ENCODE peak calls at places on chromosomes 11 and 22, in four cellular contexts. S is A549, Q is IMR-90, A is K562. I is an unnamed sample.

GRCh38 chr22:22374579-22374978 is 130.0 kb downstream of the VPREB1 start:
- DNase-seq in S (no peak), Q (no peak), A (no peak), I (no peak)

GRCh38 chr11:93662177-93662575 is 694 bp downstream of the CEP295 start:
- DNase-seq in S (no peak), Q (no peak), A (no peak), I (no peak)

GRCh38 chr22:46929046-46929688 is 166.7 kb downstream of the TBC1D22A start:
- DNase-seq in S (no peak), Q (peak), A (no peak), I (no peak)

GRCh38 chr11:85918910-85919794 is 64.0 kb downstream of the CCDC83 start:
- DNase-seq in S (no peak), Q (no peak), A (no peak), I (no peak)

GRCh38 chr22:28600546-28601143 is 79.0 kb downstream of the TTC28 start:
- DNase-seq in S (peak), Q (peak), A (peak), I (no peak)

GRCh38 chr22:46069518-46070214 is 80.7 kb upstream of the PPARA start:
- DNase-seq in S (no peak), Q (peak), A (no peak), I (no peak)

GRCh38 chr22:19565921-19566598 is 41.9 kb upstream of the CLDN5 start:
- DNase-seq in S (no peak), Q (no peak), A (no peak), I (no peak)

GRCh38 chr11:65806972-65807371 is 20.1 kb downstream of the OVOL1 start:
- DNase-seq in S (no peak), Q (no peak), A (no peak), I (no peak)

GRCh38 chr11:120037111-120037510 is 100.8 kb downstream of the TRIM29 start:
- DNase-seq in S (no peak), Q (no peak), A (no peak), I (no peak)

GRCh38 chr11:17798716-17799115 is 64.1 kb downstream of the KCNC1 start:
- DNase-seq in S (no peak), Q (no peak), A (no peak), I (no peak)

GRCh38 chr11:90187839-90188238 is 35.0 kb downstream of the CHORDC1 start:
- DNase-seq in S (no peak), Q (no peak), A (no peak), I (no peak)

GRCh38 chr22:48631288-48631687 is 1196.4 kb downstream of the BRD1 start:
- DNase-seq in S (no peak), Q (no peak), A (no peak), I (no peak)

GRCh38 chr11:130631119-130631518 is 182.7 kb downstream of the ADAMTS15 start:
- DNase-seq in S (peak), Q (peak), A (no peak), I (no peak)

GRCh38 chr22:49297871-49298721 is 529.6 kb downstream of the BRD1 start:
- DNase-seq in S (no peak), Q (no peak), A (no peak), I (no peak)

GRCh38 chr22:20211997-20212753 is 55.9 kb downstream of the RTN4R start:
- DNase-seq in S (no peak), Q (peak), A (peak), I (no peak)

GRCh38 chr11:88414385-88414861 is 76.9 kb upstream of the CTSC start:
- DNase-seq in S (no peak), Q (peak), A (no peak), I (no peak)

GRCh38 chr22:29302681-29303465 is 3.6 kb upstream of the GAS2L1 start:
- DNase-seq in S (no peak), Q (no peak), A (no peak), I (no peak)

GRCh38 chr11:90256404-90257157 is 33.7 kb upstream of the CHORDC1 start:
- DNase-seq in S (no peak), Q (no peak), A (no peak), I (no peak)

GRCh38 chr22:17732251-17732854 is 41.9 kb downstream of the BID start:
- DNase-seq in S (no peak), Q (no peak), A (no peak), I (no peak)

GRCh38 chr11:103035656-103036434 is 56.1 kb downstream of the DCUN1D5 start:
- DNase-seq in S (peak), Q (peak), A (peak), I (peak)

GRCh38 chr11:36132940-36133339 is 156.3 kb downstream of the COMMD9 start:
- DNase-seq in S (no peak), Q (peak), A (no peak), I (no peak)

GRCh38 chr11:36130401-36130800 is 158.8 kb downstream of the COMMD9 start:
- DNase-seq in S (no peak), Q (peak), A (no peak), I (no peak)

GRCh38 chr11:36135062-36135461 is 154.2 kb downstream of the COMMD9 start:
- DNase-seq in S (no peak), Q (no peak), A (no peak), I (no peak)

GRCh38 chr11:36129955-36130354 is 159.3 kb downstream of the COMMD9 start:
- DNase-seq in S (no peak), Q (no peak), A (no peak), I (no peak)

DNA sequence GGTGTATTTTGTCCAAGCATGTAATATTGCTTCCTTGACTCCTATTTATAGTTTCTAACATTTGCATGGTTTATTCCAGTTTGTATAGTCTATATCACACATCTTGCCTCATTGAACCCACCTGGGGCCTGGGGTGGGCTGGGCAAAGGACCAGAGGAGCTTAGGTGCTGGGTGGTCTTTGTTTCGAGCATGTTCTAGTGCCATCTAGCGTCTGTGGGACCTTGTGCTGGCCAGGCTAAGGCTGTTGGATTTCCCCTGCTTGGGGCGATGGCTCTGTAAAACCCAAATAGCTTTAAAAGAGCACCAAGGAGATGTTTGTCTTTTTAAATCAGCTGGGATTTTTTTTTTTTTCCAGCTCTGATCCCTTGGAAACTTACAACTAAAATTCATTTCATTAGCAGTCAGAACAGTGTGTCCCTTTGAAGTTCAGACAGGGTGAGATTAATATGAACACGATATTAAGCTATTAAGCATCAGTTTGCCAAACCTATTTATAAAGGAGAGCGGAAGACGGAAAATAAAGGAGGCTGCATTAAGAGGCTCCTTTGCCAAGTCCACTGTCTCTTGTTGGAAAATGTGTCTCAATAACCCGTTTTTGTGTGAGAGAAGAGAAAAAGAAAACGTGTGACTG is 157.4 kb downstream of the COMMD9 start:
- DNase-seq in S (no peak), Q (peak), A (peak), I (no peak)
- TF ChIP-seq ELK1 in S (no peak), Q (no peak), A (no peak), I (no peak)

DNA sequence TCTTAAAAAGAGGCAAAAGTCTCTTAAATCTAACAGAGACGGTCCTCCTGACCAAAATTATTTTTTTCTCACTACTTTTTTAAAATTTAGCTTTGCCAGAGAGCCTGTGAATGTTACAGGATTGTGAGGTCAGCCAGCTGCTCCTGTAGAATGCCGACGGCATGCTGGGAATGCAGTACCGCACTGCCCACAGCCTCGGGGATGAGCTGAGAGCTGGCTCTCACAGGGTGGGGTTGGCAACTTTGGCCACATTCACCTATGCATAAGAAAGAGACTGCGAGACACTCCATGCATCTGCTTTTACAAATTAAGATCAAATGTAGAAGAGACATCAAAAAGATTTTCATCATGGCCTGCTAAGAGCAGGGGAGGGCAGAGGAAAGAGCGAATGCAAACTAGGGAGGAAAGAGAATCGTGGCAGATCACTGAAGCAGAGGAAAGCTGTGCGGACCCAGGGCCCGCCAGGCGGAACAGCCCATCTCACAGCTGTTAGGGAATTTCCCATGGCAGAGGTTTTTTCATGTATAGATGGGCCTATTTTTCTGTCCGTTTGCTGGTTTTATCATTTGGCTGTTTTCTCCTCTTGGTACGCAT is 49.7 kb upstream of the SPATA19 start:
- DNase-seq in S (no peak), Q (no peak), A (no peak), I (peak)
- TF ChIP-seq ELK1 in S (no peak), Q (no peak), A (no peak), I (no peak)

GRCh38 chr11:58567889-58568512 is 7.7 kb downstream of the LPXN start:
- DNase-seq in S (peak), Q (peak), A (peak), I (no peak)
- TF ChIP-seq ELK1 in S (no peak), Q (no peak), A (no peak), I (no peak)

GRCh38 chr11:74683279-74683871 is 47.9 kb downstream of the CHRDL2 start:
- DNase-seq in S (no peak), Q (no peak), A (no peak), I (no peak)
- TF ChIP-seq ELK1 in S (no peak), Q (no peak), A (no peak), I (no peak)

GRCh38 chr11:69244286-69244685 is 49.7 kb upstream of the MYEOV start:
- DNase-seq in S (no peak), Q (no peak), A (no peak), I (no peak)
- TF ChIP-seq ELK1 in S (no peak), Q (no peak), A (no peak), I (no peak)

DNA sequence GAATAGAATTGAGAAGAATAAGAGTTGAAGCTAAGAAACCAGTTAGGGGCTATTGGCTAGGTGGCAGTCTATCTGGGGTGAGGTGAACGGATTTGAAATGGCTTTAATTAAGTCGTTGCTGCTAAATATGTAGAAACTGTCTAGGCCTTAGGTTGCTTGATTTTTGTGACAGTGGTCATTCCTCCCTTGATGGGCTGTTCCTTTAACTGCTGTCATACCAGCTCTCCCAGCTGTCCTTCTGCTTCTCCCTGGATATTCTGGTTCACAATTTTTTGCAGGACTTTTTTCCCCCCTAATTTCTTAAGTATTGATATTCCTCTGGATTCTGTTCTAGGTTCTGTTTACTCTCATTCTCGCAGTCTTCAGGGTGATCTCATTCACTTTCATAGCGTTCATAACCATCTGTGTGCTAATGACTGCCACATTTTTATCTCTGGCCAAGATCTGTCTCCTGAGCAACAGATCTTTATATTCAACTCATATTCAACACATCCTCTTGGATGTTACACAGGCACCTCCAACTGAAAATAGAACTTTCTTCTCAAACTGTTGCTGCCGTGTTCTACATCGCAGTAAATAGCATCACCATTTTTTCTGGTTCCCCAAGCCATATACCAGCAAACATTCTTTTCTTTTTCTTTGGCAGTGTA is 134.1 kb downstream of the UVRAG start:
- DNase-seq in S (no peak), Q (peak), A (no peak), I (no peak)
- TF ChIP-seq ELK1 in S (no peak), Q (no peak), A (no peak), I (no peak)

GRCh38 chr22:25573822-25574221 is 9.3 kb downstream of the GRK3 start:
- DNase-seq in S (no peak), Q (no peak), A (no peak), I (no peak)

GRCh38 chr22:25567305-25567704 is 2.8 kb downstream of the GRK3 start:
- DNase-seq in S (no peak), Q (no peak), A (no peak), I (no peak)

GRCh38 chr22:25566812-25567211 is 2.3 kb downstream of the GRK3 start:
- DNase-seq in S (no peak), Q (no peak), A (no peak), I (no peak)

GRCh38 chr22:25569983-25570382 is 5.5 kb downstream of the GRK3 start:
- DNase-seq in S (no peak), Q (no peak), A (no peak), I (no peak)

DNA sequence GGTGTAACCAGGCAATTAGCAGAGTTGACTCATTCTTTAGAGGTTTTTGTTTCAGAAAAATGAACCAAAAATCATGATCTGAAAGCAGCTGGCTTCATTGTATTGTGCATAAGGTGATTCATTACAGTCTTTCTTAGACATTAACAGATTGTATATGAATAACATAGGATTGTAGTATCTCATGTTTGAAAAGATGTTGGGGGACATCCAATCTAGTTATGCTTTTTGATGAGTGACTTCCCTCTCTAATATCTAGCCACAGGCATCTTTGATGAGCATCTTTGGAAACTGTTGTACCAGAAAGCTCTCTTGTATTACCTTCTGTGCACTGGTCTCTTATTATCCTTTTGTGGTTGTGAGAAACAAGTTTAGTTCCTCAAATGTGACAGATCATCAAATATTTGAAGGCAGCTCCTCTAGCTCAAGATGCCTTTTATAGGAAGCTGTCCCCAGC is 8.3 kb downstream of the GRK3 start:
- DNase-seq in S (no peak), Q (no peak), A (no peak), I (peak)
- TF ChIP-seq ELK1 in S (no peak), Q (no peak), A (no peak), I (no peak)